ENCODE peak calls at places on chromosomes 6 and 20, in five cellular contexts. One of them, this sample, is unnamed.

GRCh38 chr20:34083137-34083536 is 28.9 kb downstream of the EIF2S2 start:
- DNase-seq in lower lobe of right lung: peak
- DNase-seq in H9: no peak
- DNase-seq in brain microvascular endothelial cell: peak
- DNase-seq in SK-N-SH: no peak
- DNase-seq in this sample: no peak

GRCh38 chr6:117538615-117539014 is 56.1 kb downstream of the DCBLD1 start:
- DNase-seq in lower lobe of right lung: no peak
- DNase-seq in H9: no peak
- DNase-seq in brain microvascular endothelial cell: no peak
- DNase-seq in SK-N-SH: no peak
- DNase-seq in this sample: no peak

GRCh38 chr6:37393530-37393929 is 39.5 kb upstream of the CMTR1 start:
- DNase-seq in lower lobe of right lung: no peak
- DNase-seq in H9: no peak
- DNase-seq in brain microvascular endothelial cell: no peak
- DNase-seq in SK-N-SH: peak
- DNase-seq in this sample: no peak

GRCh38 chr6:138428943-138429616 is 25.1 kb downstream of the HEBP2 start:
- DNase-seq in lower lobe of right lung: no peak
- DNase-seq in H9: no peak
- DNase-seq in brain microvascular endothelial cell: peak
- DNase-seq in SK-N-SH: peak
- DNase-seq in this sample: no peak

GRCh38 chr6:6810727-6811126 is 222.2 kb downstream of the LY86 start:
- DNase-seq in lower lobe of right lung: no peak
- DNase-seq in H9: no peak
- DNase-seq in brain microvascular endothelial cell: no peak
- DNase-seq in SK-N-SH: no peak
- DNase-seq in this sample: no peak

GRCh38 chr6:52063584-52064400 is 23.6 kb downstream of the PKHD1 start:
- DNase-seq in lower lobe of right lung: no peak
- DNase-seq in H9: peak
- DNase-seq in brain microvascular endothelial cell: peak
- DNase-seq in SK-N-SH: peak
- DNase-seq in this sample: no peak

GRCh38 chr6:156787569-156788492 is 10.7 kb downstream of the ARID1B start:
- DNase-seq in lower lobe of right lung: no peak
- DNase-seq in H9: no peak
- DNase-seq in brain microvascular endothelial cell: no peak
- DNase-seq in SK-N-SH: no peak
- DNase-seq in this sample: no peak

GRCh38 chr20:37921341-37921929 is 18.5 kb downstream of the VSTM2L start:
- DNase-seq in lower lobe of right lung: no peak
- DNase-seq in H9: no peak
- DNase-seq in brain microvascular endothelial cell: no peak
- DNase-seq in SK-N-SH: no peak
- DNase-seq in this sample: no peak

GRCh38 chr6:126831461-126831860 is 287.0 kb upstream of the RSPO3 start:
- DNase-seq in lower lobe of right lung: no peak
- DNase-seq in H9: no peak
- DNase-seq in brain microvascular endothelial cell: no peak
- DNase-seq in SK-N-SH: no peak
- DNase-seq in this sample: no peak

GRCh38 chr6:110664933-110665332 is 150.3 kb downstream of the CDK19 start:
- DNase-seq in lower lobe of right lung: no peak
- DNase-seq in H9: no peak
- DNase-seq in brain microvascular endothelial cell: no peak
- DNase-seq in SK-N-SH: no peak
- DNase-seq in this sample: no peak

GRCh38 chr20:48563191-48563884 is 264.5 kb downstream of the PREX1 start:
- DNase-seq in lower lobe of right lung: no peak
- DNase-seq in H9: no peak
- DNase-seq in brain microvascular endothelial cell: no peak
- DNase-seq in SK-N-SH: no peak
- DNase-seq in this sample: no peak

GRCh38 chr20:37986063-37986858 is 47.0 kb downstream of the TTI1 start:
- DNase-seq in lower lobe of right lung: no peak
- DNase-seq in H9: no peak
- DNase-seq in brain microvascular endothelial cell: no peak
- DNase-seq in SK-N-SH: no peak
- DNase-seq in this sample: no peak

GRCh38 chr20:39605908-39606307 is 643.8 kb downstream of the DHX35 start:
- DNase-seq in lower lobe of right lung: no peak
- DNase-seq in H9: no peak
- DNase-seq in brain microvascular endothelial cell: no peak
- DNase-seq in SK-N-SH: no peak
- DNase-seq in this sample: no peak

GRCh38 chr20:44598413-44599290 is 16.3 kb downstream of the PKIG start:
- DNase-seq in lower lobe of right lung: no peak
- DNase-seq in H9: no peak
- DNase-seq in brain microvascular endothelial cell: no peak
- DNase-seq in SK-N-SH: peak
- DNase-seq in this sample: no peak

GRCh38 chr6:134814076-134814709 is 135.7 kb downstream of the ALDH8A1 start:
- DNase-seq in lower lobe of right lung: no peak
- DNase-seq in H9: no peak
- DNase-seq in brain microvascular endothelial cell: peak
- DNase-seq in SK-N-SH: no peak
- DNase-seq in this sample: no peak

GRCh38 chr20:18276821-18277220 is 11.5 kb upstream of the ZNF133 start:
- DNase-seq in lower lobe of right lung: peak
- DNase-seq in H9: peak
- DNase-seq in brain microvascular endothelial cell: peak
- DNase-seq in SK-N-SH: peak
- DNase-seq in this sample: peak

GRCh38 chr20:40654876-40655275 is 34.2 kb downstream of the MAFB start:
- DNase-seq in lower lobe of right lung: no peak
- DNase-seq in H9: no peak
- DNase-seq in brain microvascular endothelial cell: peak
- DNase-seq in SK-N-SH: no peak
- DNase-seq in this sample: no peak

GRCh38 chr6:15121443-15121842 is 124.4 kb upstream of the JARID2 start:
- DNase-seq in lower lobe of right lung: no peak
- DNase-seq in H9: no peak
- DNase-seq in brain microvascular endothelial cell: no peak
- DNase-seq in SK-N-SH: no peak
- DNase-seq in this sample: no peak

GRCh38 chr6:138311268-138311667 is 66.4 kb upstream of the SMIM28 start:
- DNase-seq in lower lobe of right lung: no peak
- DNase-seq in H9: no peak
- DNase-seq in brain microvascular endothelial cell: no peak
- DNase-seq in SK-N-SH: no peak
- DNase-seq in this sample: no peak

GRCh38 chr6:119348308-119349040 is 1.1 kb downstream of the MAN1A1 start:
- DNase-seq in lower lobe of right lung: peak
- DNase-seq in H9: peak
- DNase-seq in brain microvascular endothelial cell: no peak
- DNase-seq in SK-N-SH: peak
- DNase-seq in this sample: peak

GRCh38 chr6:13712485-13712990 is 903 bp upstream of the RANBP9 start:
- DNase-seq in lower lobe of right lung: no peak
- DNase-seq in H9: no peak
- DNase-seq in brain microvascular endothelial cell: no peak
- DNase-seq in SK-N-SH: no peak
- DNase-seq in this sample: no peak

GRCh38 chr20:11822116-11822794 is 95.4 kb upstream of the BTBD3 start:
- DNase-seq in lower lobe of right lung: no peak
- DNase-seq in H9: no peak
- DNase-seq in brain microvascular endothelial cell: no peak
- DNase-seq in SK-N-SH: no peak
- DNase-seq in this sample: no peak

GRCh38 chr20:44017905-44018683 is 103.4 kb downstream of the TOX2 start:
- DNase-seq in lower lobe of right lung: peak
- DNase-seq in H9: no peak
- DNase-seq in brain microvascular endothelial cell: peak
- DNase-seq in SK-N-SH: peak
- DNase-seq in this sample: no peak

DNA sequence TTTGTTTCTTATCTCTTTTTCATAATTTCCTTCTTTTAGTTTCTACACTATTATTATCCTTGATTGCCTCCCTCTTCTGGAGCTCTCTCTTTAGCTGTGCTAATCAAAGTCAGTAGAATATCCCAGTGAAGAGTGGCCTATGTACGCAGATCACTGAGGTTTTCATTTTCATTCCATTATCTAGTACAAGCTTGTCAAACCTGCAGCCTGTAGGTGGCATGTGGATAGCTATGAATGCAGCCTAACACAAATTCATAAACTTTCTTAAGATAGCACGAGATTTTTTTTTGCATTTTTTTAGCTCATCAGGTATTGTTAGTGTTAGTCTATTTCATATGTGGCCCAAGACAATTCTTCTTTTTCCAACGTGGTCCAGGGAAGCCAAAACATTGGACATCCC is 825.7 kb upstream of the MAP3K7 start:
- DNase-seq in lower lobe of right lung: no peak
- DNase-seq in H9: no peak
- DNase-seq in brain microvascular endothelial cell: no peak
- DNase-seq in SK-N-SH: no peak
- DNase-seq in this sample: no peak
- TF ChIP-seq CTCF in lower lobe of right lung: no peak
- TF ChIP-seq CTCF in H9: no peak
- TF ChIP-seq CTCF in brain microvascular endothelial cell: no peak
- TF ChIP-seq CTCF in SK-N-SH: no peak
- TF ChIP-seq CTCF in this sample: no peak

DNA sequence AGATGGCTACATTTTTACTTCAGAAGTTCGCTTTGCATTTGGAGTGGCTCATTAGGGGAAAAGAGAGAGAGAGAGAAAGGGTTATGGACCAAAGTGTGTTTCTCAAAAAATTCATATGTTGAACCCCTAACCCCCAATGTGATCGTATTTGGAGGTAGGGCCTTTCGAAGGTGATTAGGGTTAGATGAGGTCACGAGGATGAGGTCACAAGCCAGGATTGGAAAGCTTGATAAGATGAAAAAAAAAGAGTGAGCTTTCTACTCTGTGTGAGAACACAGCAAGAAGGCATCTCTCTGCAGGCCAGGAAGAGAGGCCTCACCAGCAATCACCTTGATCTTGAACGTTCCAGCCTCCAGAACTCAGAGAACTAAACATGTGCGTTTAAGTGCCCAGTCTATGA is 366.4 kb downstream of the PRKN start:
- DNase-seq in lower lobe of right lung: no peak
- DNase-seq in H9: no peak
- DNase-seq in brain microvascular endothelial cell: no peak
- DNase-seq in SK-N-SH: no peak
- DNase-seq in this sample: no peak
- TF ChIP-seq CTCF in lower lobe of right lung: no peak
- TF ChIP-seq CTCF in H9: no peak
- TF ChIP-seq CTCF in brain microvascular endothelial cell: no peak
- TF ChIP-seq CTCF in SK-N-SH: no peak
- TF ChIP-seq CTCF in this sample: no peak

GRCh38 chr6:142384455-142385332 is 82.9 kb downstream of the ADGRG6 start:
- DNase-seq in lower lobe of right lung: no peak
- DNase-seq in H9: no peak
- DNase-seq in brain microvascular endothelial cell: no peak
- DNase-seq in SK-N-SH: no peak
- DNase-seq in this sample: no peak

GRCh38 chr6:142381845-142382378 is 80.1 kb downstream of the ADGRG6 start:
- DNase-seq in lower lobe of right lung: no peak
- DNase-seq in H9: no peak
- DNase-seq in brain microvascular endothelial cell: no peak
- DNase-seq in SK-N-SH: no peak
- DNase-seq in this sample: no peak

GRCh38 chr6:142387997-142388815 is 86.4 kb downstream of the ADGRG6 start:
- DNase-seq in lower lobe of right lung: no peak
- DNase-seq in H9: no peak
- DNase-seq in brain microvascular endothelial cell: peak
- DNase-seq in SK-N-SH: peak
- DNase-seq in this sample: no peak

GRCh38 chr6:142386657-142387056 is 84.8 kb downstream of the ADGRG6 start:
- DNase-seq in lower lobe of right lung: no peak
- DNase-seq in H9: no peak
- DNase-seq in brain microvascular endothelial cell: no peak
- DNase-seq in SK-N-SH: no peak
- DNase-seq in this sample: no peak

DNA sequence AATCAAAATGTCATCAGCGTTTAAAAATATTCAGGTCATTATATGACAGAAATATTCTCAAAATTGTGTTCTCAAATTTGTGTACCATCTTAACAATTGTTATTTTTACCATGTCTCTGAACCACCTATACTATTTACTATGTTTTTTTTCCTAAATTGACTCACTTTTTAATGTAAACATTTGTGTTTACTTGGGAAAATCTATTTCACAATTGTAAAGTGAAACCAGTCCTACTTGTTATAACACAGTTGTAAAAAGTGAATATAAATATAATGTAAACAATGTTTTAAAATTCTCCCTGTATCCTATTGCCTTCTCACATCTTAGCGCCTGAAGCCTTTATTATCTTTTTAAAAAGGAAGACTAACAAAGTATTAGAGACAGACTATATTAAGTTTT is 83.5 kb downstream of the ADGRG6 start:
- DNase-seq in lower lobe of right lung: no peak
- DNase-seq in H9: no peak
- DNase-seq in brain microvascular endothelial cell: no peak
- DNase-seq in SK-N-SH: no peak
- DNase-seq in this sample: no peak
- TF ChIP-seq CTCF in lower lobe of right lung: no peak
- TF ChIP-seq CTCF in H9: no peak
- TF ChIP-seq CTCF in brain microvascular endothelial cell: no peak
- TF ChIP-seq CTCF in SK-N-SH: no peak
- TF ChIP-seq CTCF in this sample: no peak

GRCh38 chr6:159036673-159037072 is 8.1 kb downstream of the TAGAP start:
- DNase-seq in lower lobe of right lung: no peak
- DNase-seq in H9: no peak
- DNase-seq in brain microvascular endothelial cell: no peak
- DNase-seq in SK-N-SH: no peak
- DNase-seq in this sample: no peak

GRCh38 chr6:159039885-159040258 is 4.9 kb downstream of the TAGAP start:
- DNase-seq in lower lobe of right lung: no peak
- DNase-seq in H9: no peak
- DNase-seq in brain microvascular endothelial cell: no peak
- DNase-seq in SK-N-SH: no peak
- DNase-seq in this sample: no peak

GRCh38 chr6:159035891-159036290 is 8.9 kb downstream of the TAGAP start:
- DNase-seq in lower lobe of right lung: no peak
- DNase-seq in H9: no peak
- DNase-seq in brain microvascular endothelial cell: no peak
- DNase-seq in SK-N-SH: no peak
- DNase-seq in this sample: no peak

GRCh38 chr6:159038914-159039884 is 5.6 kb downstream of the TAGAP start:
- DNase-seq in lower lobe of right lung: no peak
- DNase-seq in H9: no peak
- DNase-seq in brain microvascular endothelial cell: no peak
- DNase-seq in SK-N-SH: no peak
- DNase-seq in this sample: no peak

DNA sequence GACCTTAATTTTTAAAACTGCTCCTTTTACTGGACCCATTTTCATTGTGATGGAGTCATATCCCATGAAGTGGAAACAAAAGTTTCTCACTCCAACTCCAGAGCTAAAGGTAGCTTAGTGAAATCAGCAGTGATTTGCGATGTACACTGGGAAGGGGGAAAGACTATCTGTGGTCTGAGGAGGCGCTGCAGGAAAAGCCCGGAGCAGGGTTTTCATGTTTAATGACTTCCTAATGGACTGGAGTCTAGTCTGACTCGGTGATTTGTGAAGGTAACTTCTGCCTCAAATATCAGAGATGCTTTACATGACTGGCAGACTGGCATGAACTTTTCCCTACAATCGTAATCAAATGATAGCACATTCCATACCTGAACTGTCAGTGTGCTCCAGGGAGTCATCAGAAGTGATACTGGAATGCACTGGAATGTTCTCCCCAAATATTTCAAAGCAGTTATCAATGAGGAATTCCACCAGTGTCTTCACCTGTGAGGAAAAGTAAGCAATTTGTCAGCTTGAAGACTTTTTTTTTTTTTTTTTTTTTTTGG is 7.0 kb downstream of the TAGAP start:
- DNase-seq in lower lobe of right lung: no peak
- DNase-seq in H9: no peak
- DNase-seq in brain microvascular endothelial cell: no peak
- DNase-seq in SK-N-SH: no peak
- DNase-seq in this sample: no peak
- TF ChIP-seq CTCF in lower lobe of right lung: no peak
- TF ChIP-seq CTCF in H9: no peak
- TF ChIP-seq CTCF in brain microvascular endothelial cell: no peak
- TF ChIP-seq CTCF in SK-N-SH: no peak
- TF ChIP-seq CTCF in this sample: no peak

This sample was measured in progenitor cell of endocrine pancreas.